ENCODE peak calls at places on chromosome 3, in nine cellular contexts. D is adrenal gland; F is AG04450; O is psoas muscle; Q is keratinocyte; M is fibroblast of lung; I is left ventricle myocardium inferior; G is SK-N-SH; L is CD8-positive, alpha-beta T cell. H is an unnamed sample. For H3K9me3, the result is how much of the 10 kb centered on the place peaks cover.

GRCh38 chr3:64684715-64685261 is 3.0 kb downstream of the ADAMTS9 start:
- DNase-seq in D (peak), F (no peak), O (peak), Q (no peak), M (peak), I (peak), G (peak), L (no peak), H (peak)

GRCh38 chr3:12797124-12797891 is 828 bp downstream of the CAND2 start:
- DNase-seq in D (no peak), F (no peak), O (no peak), Q (no peak), M (no peak), I (no peak), G (no peak), L (no peak), H (no peak)

GRCh38 chr3:119580148-119580760 is 962 bp downstream of the ADPRH start:
- DNase-seq in D (peak), F (no peak), O (peak), Q (no peak), M (no peak), I (peak), G (peak), L (no peak), H (peak)

GRCh38 chr3:141412936-141413354 is 44.6 kb downstream of the ZBTB38 start:
- DNase-seq in D (peak), F (peak), O (peak), Q (no peak), M (peak), I (peak), G (no peak), L (no peak), H (peak)

GRCh38 chr3:63228677-63229076 is 49.4 kb upstream of the SYNPR start:
- DNase-seq in D (peak), F (no peak), O (no peak), Q (no peak), M (peak), I (no peak), G (peak), L (no peak), H (no peak)

GRCh38 chr3:195910499-195910845 is 2.1 kb upstream of the TNK2 start:
- DNase-seq in D (no peak), F (no peak), O (peak), Q (no peak), M (no peak), I (no peak), G (no peak), L (no peak), H (no peak)

GRCh38 chr3:8420613-8421012 is 81.0 kb upstream of the LMCD1 start:
- DNase-seq in D (no peak), F (no peak), O (no peak), Q (no peak), M (no peak), I (no peak), G (no peak), L (no peak), H (no peak)

GRCh38 chr3:123412811-123413588 is 35.9 kb downstream of the ADCY5 start:
- DNase-seq in D (no peak), F (no peak), O (peak), Q (no peak), M (no peak), I (peak), G (no peak), L (no peak), H (no peak)

GRCh38 chr3:95939235-95939824 is 875.1 kb upstream of the EPHA6 start:
- DNase-seq in D (no peak), F (no peak), O (no peak), Q (no peak), M (no peak), I (no peak), G (no peak), L (no peak), H (no peak)

GRCh38 chr3:187843654-187844053 is 98.4 kb upstream of the BCL6 start:
- DNase-seq in D (peak), F (no peak), O (no peak), Q (no peak), M (no peak), I (peak), G (no peak), L (no peak), H (no peak)

GRCh38 chr3:99175276-99175801 is 273.8 kb upstream of the DCBLD2 start:
- DNase-seq in D (no peak), F (no peak), O (no peak), Q (no peak), M (no peak), I (no peak), G (no peak), L (no peak), H (no peak)

GRCh38 chr3:36635731-36636130 is 128.6 kb downstream of the DCLK3 start:
- DNase-seq in D (no peak), F (no peak), O (no peak), Q (peak), M (no peak), I (no peak), G (no peak), L (no peak), H (no peak)

GRCh38 chr3:160245261-160245800 is 20.1 kb downstream of the C3orf80 start:
- DNase-seq in D (no peak), F (no peak), O (no peak), Q (no peak), M (no peak), I (no peak), G (no peak), L (no peak), H (no peak)

GRCh38 chr3:145704020-145704419 is 457.0 kb downstream of the PLOD2 start:
- DNase-seq in D (no peak), F (no peak), O (no peak), Q (no peak), M (peak), I (no peak), G (no peak), L (no peak), H (no peak)

GRCh38 chr3:48504051-48504946 is at the start of gene SHISA5:
- DNase-seq in D (peak), F (no peak), O (peak), Q (no peak), M (peak), I (peak), G (peak), L (peak), H (peak)

GRCh38 chr3:187804120-187805106 is 59.1 kb upstream of the BCL6 start:
- DNase-seq in D (no peak), F (no peak), O (no peak), Q (no peak), M (no peak), I (no peak), G (no peak), L (no peak), H (no peak)

GRCh38 chr3:65751123-65751700 is 287.5 kb downstream of the MAGI1 start:
- DNase-seq in D (peak), F (no peak), O (no peak), Q (no peak), M (peak), I (peak), G (peak), L (no peak), H (peak)

GRCh38 chr3:127629462-127630403 is 748 bp downstream of the PODXL2 start:
- DNase-seq in D (no peak), F (no peak), O (no peak), Q (no peak), M (no peak), I (no peak), G (peak), L (peak), H (no peak)

GRCh38 chr3:10010546-10011465 is 15.4 kb upstream of the FANCD2 start:
- DNase-seq in D (peak), F (peak), O (peak), Q (peak), M (peak), I (peak), G (peak), L (peak), H (peak)

GRCh38 chr3:139870000-139870675 is 64.8 kb upstream of the CLSTN2 start:
- DNase-seq in D (no peak), F (no peak), O (no peak), Q (no peak), M (no peak), I (no peak), G (no peak), L (no peak), H (no peak)

GRCh38 chr3:51955893-51956770 is 951 bp downstream of the GPR62 start:
- DNase-seq in D (peak), F (no peak), O (peak), Q (no peak), M (peak), I (peak), G (peak), L (peak), H (peak)

GRCh38 chr3:39361252-39361927 is 21.8 kb upstream of the SLC25A38 start:
- DNase-seq in D (no peak), F (no peak), O (no peak), Q (no peak), M (no peak), I (no peak), G (no peak), L (peak), H (no peak)

GRCh38 chr3:62961874-62962556 is 86.8 kb upstream of the CADPS start:
- DNase-seq in D (no peak), F (no peak), O (no peak), Q (no peak), M (no peak), I (no peak), G (no peak), L (no peak), H (no peak)

GRCh38 chr3:150035400-150035799 is 64.7 kb upstream of the PFN2 start:
- DNase-seq in D (no peak), F (no peak), O (peak), Q (no peak), M (no peak), I (no peak), G (no peak), L (no peak), H (no peak)

GRCh38 chr3:61601831-61602230 is 40.5 kb downstream of the PTPRG start:
- DNase-seq in D (no peak), F (no peak), O (no peak), Q (no peak), M (peak), I (no peak), G (no peak), L (no peak), H (no peak)

GRCh38 chr3:26964836-26965235 is 342.3 kb downstream of the LRRC3B start:
- DNase-seq in D (no peak), F (no peak), O (no peak), Q (no peak), M (no peak), I (no peak), G (no peak), L (no peak), H (no peak)

GRCh38 chr3:143727391-143727790 is 120.9 kb downstream of the SLC9A9 start:
- DNase-seq in D (no peak), F (no peak), O (no peak), Q (no peak), M (no peak), I (no peak), G (no peak), L (no peak), H (no peak)

GRCh38 chr3:128167973-128168674 is 14.8 kb downstream of the EEFSEC start:
- DNase-seq in D (no peak), F (no peak), O (no peak), Q (no peak), M (peak), I (no peak), G (peak), L (no peak), H (no peak)

GRCh38 chr3:36219398-36219797 is 160.9 kb upstream of the STAC start:
- DNase-seq in D (no peak), F (no peak), O (no peak), Q (no peak), M (no peak), I (no peak), G (no peak), L (no peak), H (no peak)

GRCh38 chr3:129917423-129918007 is 24.0 kb upstream of the TMCC1 start:
- DNase-seq in D (no peak), F (no peak), O (no peak), Q (no peak), M (no peak), I (no peak), G (no peak), L (no peak), H (no peak)

GRCh38 chr3:129919806-129920205 is 26.3 kb upstream of the TMCC1 start:
- DNase-seq in D (no peak), F (no peak), O (no peak), Q (no peak), M (no peak), I (no peak), G (no peak), L (no peak), H (no peak)

GRCh38 chr3:129919357-129919756 is 25.8 kb upstream of the TMCC1 start:
- DNase-seq in D (no peak), F (no peak), O (no peak), Q (no peak), M (no peak), I (no peak), G (no peak), L (no peak), H (no peak)

GRCh38 chr3:129913618-129914017 is 20.1 kb upstream of the TMCC1 start:
- DNase-seq in D (no peak), F (no peak), O (no peak), Q (no peak), M (no peak), I (no peak), G (no peak), L (no peak), H (no peak)

DNA sequence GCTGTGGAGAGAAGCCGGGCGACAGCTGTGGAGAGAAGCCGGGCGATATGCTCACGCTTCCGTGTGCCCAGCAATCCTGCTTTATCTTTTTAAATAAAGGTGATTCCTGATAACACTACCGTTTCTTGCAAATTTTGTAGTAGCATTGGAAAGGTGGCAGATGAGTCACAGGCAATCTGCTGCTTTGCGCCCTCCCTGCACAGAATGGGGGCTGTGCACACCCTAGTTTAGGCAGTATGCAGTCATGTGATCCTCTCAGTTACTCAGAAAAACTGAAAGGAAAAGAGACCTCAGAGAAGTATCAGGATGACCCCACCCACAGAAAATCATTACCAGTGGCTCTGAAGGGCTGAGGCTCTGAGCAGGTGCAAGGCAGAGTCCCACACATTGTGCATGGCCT is 24.9 kb upstream of the TMCC1 start:
- DNase-seq in D (no peak), F (no peak), O (no peak), Q (no peak), M (no peak), I (no peak), G (no peak), L (no peak), H (no peak)
- H3K9me3 ChIP-seq in D (under half), F (under half), O (under half), Q (under half), M (under half), I (half or more), G (under half), L (under half), H (under half)

GRCh38 chr3:105759442-105760078 is 109.3 kb downstream of the CBLB start:
- DNase-seq in D (no peak), F (no peak), O (peak), Q (no peak), M (no peak), I (no peak), G (no peak), L (no peak), H (no peak)
- H3K9me3 ChIP-seq in D (under half), F (under half), O (under half), Q (under half), M (under half), I (under half), G (under half), L (under half), H (under half)

GRCh38 chr3:106619-107018 is 89.9 kb upstream of the CHL1 start:
- DNase-seq in D (no peak), F (no peak), O (no peak), Q (no peak), M (no peak), I (no peak), G (no peak), L (no peak), H (no peak)

GRCh38 chr3:112773-113172 is 83.8 kb upstream of the CHL1 start:
- DNase-seq in D (no peak), F (no peak), O (no peak), Q (no peak), M (no peak), I (no peak), G (no peak), L (no peak), H (no peak)

GRCh38 chr3:105585-105984 is 91.0 kb upstream of the CHL1 start:
- DNase-seq in D (no peak), F (no peak), O (no peak), Q (no peak), M (no peak), I (no peak), G (no peak), L (no peak), H (no peak)

GRCh38 chr3:111143-112069 is 85.2 kb upstream of the CHL1 start:
- DNase-seq in D (no peak), F (no peak), O (no peak), Q (peak), M (no peak), I (no peak), G (no peak), L (no peak), H (no peak)
- H3K9me3 ChIP-seq in D (under half), F (under half), O (under half), Q (under half), M (under half), I (under half), G (under half), L (under half), H (under half)

GRCh38 chr3:31592764-31593163 is 60.0 kb downstream of the STT3B start:
- DNase-seq in D (no peak), F (no peak), O (no peak), Q (no peak), M (no peak), I (no peak), G (no peak), L (no peak), H (no peak)

GRCh38 chr3:31590650-31591049 is 57.9 kb downstream of the STT3B start:
- DNase-seq in D (no peak), F (no peak), O (no peak), Q (no peak), M (no peak), I (no peak), G (no peak), L (no peak), H (no peak)

GRCh38 chr3:31589228-31589627 is 56.5 kb downstream of the STT3B start:
- DNase-seq in D (no peak), F (no peak), O (no peak), Q (no peak), M (no peak), I (no peak), G (no peak), L (no peak), H (no peak)
- H3K9me3 ChIP-seq in D (under half), F (under half), O (under half), Q (under half), M (under half), I (half or more), G (under half), L (under half), H (under half)

DNA sequence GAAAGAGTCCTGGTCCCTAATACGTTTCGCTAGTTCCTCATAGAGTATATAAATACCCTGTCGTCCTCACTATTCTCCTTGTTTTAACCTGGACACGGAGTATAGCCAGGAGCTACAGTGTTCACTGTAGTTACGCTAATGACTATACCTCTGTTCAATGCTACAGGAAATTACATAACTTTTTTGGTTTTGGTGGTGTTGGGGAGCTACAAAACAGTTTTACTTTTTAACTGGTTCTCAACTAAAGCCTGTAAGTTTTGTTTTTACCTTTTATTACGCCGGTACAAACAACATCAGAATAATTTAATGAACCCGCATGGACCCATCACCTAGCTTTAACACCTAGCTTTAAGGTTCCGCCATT is 1.5 kb downstream of the LMLN start:
- DNase-seq in D (no peak), F (no peak), O (no peak), Q (no peak), M (no peak), I (no peak), G (no peak), L (no peak), H (no peak)
- H3K9me3 ChIP-seq in D (under half), F (under half), O (under half), Q (under half), M (under half), I (under half), G (under half), L (under half), H (under half)

GRCh38 chr3:56833031-56833430 is 31.3 kb upstream of the ARHGEF3 start:
- DNase-seq in D (no peak), F (no peak), O (no peak), Q (no peak), M (no peak), I (no peak), G (no peak), L (no peak), H (no peak)
- H3K9me3 ChIP-seq in D (under half), F (under half), O (under half), Q (under half), M (under half), I (under half), G (under half), L (under half), H (under half)

GRCh38 chr3:193049901-193050300 is 132.2 kb upstream of the MB21D2 start:
- DNase-seq in D (no peak), F (no peak), O (no peak), Q (no peak), M (no peak), I (no peak), G (no peak), L (no peak), H (no peak)
- H3K9me3 ChIP-seq in D (under half), F (under half), O (under half), Q (under half), M (under half), I (under half), G (under half), L (under half), H (under half)

H was measured in mucosa of descending colon.